ENCODE peak calls at places on chromosomes 4 and X, in seven cellular contexts. Q is lung, Y is tibial nerve, E is body of pancreas, A is tibial artery, P is H9, C is K562. I is an unnamed sample.
A peak's percentile ranks its signal among the peaks of the same experiment; 100 is the strongest.

GRCh38 chrX:49029876-49030275 is 13.3 kb downstream of the TFE3 start:
- DNase-seq in A (no peak), Q (no peak), P (peak; percentile 88), E (no peak), C (peak; percentile 60), Y (no peak), I (no peak)

GRCh38 chr4:153409924-153410501 is 56.1 kb upstream of the TMEM131L start:
- DNase-seq in Q (no peak), Y (no peak), P (no peak), C (peak; percentile 60), E (no peak), A (no peak), I (peak; percentile 4)

GRCh38 chrX:66498672-66499296 is 140.1 kb downstream of the EDA2R start:
- DNase-seq in Y (no peak), C (no peak), E (no peak), P (no peak), Q (no peak), A (no peak), I (no peak)

GRCh38 chr4:20456416-20456815 is 204.7 kb downstream of the SLIT2 start:
- DNase-seq in E (no peak), Y (no peak), Q (no peak), P (no peak), C (no peak), A (no peak), I (no peak)

GRCh38 chrX:31130457-31131215 is 58.8 kb upstream of the FTHL17 start:
- DNase-seq in A (no peak), Q (no peak), Y (no peak), C (no peak), E (no peak), P (no peak), I (peak; percentile 26)

GRCh38 chr4:173334891-173335754 is 965 bp upstream of the HMGB2 start:
- DNase-seq in E (peak; percentile 59), C (peak; percentile 93), Y (peak; percentile 26), Q (peak; percentile 54), P (peak; percentile 89), A (peak; percentile 85), I (peak; percentile 85)

GRCh38 chrX:22389544-22390243 is 117.0 kb downstream of the CBLL2 start:
- DNase-seq in A (no peak), C (no peak), Y (no peak), E (no peak), P (no peak), Q (no peak), I (no peak)

GRCh38 chr4:76420901-76421581 is at the start of gene CCDC158:
- DNase-seq in E (peak; percentile 36), P (no peak), A (peak; percentile 68), Y (no peak), C (no peak), Q (no peak), I (peak; percentile 49)

GRCh38 chr4:54001558-54002365 is 62.6 kb downstream of the CHIC2 start:
- DNase-seq in Y (no peak), A (no peak), E (no peak), C (no peak), Q (no peak), P (peak; percentile 46), I (no peak)

GRCh38 chr4:86895692-86896488 is 3.7 kb upstream of the C4orf36 start:
- DNase-seq in Y (no peak), A (no peak), P (no peak), Q (no peak), E (no peak), C (peak; percentile 47), I (peak; percentile 79)

DNA sequence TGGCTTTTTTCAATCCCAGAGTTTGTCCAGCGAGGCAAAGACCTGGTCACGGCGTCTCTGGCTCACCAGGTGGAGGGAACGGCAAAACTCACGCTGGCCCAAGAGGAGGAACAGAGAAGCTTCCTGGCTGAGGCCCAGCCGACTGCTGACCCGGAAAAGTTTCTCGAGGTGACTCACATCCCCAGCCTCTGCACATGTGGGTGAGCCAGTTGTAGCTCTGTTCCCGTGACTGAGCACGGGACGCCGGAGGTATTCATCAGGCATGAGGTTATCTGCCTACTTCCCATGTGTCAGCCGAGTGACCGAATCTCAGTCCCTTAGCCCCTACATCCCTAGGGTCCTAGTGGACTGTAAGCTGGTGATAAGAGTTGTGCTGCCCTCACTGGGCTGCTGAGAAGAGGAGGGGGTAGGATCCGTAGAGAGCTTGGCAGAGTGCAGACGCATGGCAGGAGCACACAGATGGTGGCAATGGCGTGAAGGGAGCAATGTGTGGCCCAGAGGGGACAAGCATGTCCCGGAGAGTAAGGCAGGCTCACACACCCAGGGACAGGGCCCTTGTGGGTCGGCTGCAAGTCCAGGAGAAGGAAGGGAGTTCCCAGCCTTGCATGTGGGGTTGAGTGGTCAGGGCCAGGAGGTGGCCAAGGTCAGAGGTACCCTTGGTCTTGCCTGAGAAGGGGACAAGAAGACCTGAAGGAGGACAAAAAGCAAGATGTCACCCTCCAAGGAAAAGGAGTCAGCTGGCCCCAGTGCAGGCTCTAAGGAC is 42.9 kb downstream of the EVC start:
- DNase-seq in Y (no peak), A (peak; percentile 65), P (no peak), Q (no peak), C (no peak), E (no peak), I (peak; percentile 91)
- H3K4me1 ChIP-seq in Y (no peaks in the 10 kb centered on the region), A (no peaks in the 10 kb centered on the region), P (peaks cover 10% of the 10 kb centered on the region), Q (no peaks in the 10 kb centered on the region), C (peaks cover 10% of the 10 kb centered on the region), E (peaks cover 4% of the 10 kb centered on the region), I (no peaks in the 10 kb centered on the region)

GRCh38 chr4:189845145-189845846 is 95.4 kb upstream of the FRG1 start:
- DNase-seq in Q (no peak), P (no peak), Y (no peak), E (no peak), A (no peak), C (no peak), I (no peak)
- H3K9me3 ChIP-seq in Q (no peaks in the 10 kb centered on the region), P (peaks cover 26% of the 10 kb centered on the region), Y (no peaks in the 10 kb centered on the region), E (no peaks in the 10 kb centered on the region), A (no peaks in the 10 kb centered on the region), C (no peaks in the 10 kb centered on the region), I (no peaks in the 10 kb centered on the region)

GRCh38 chr4:127239902-127240575 is 392.7 kb upstream of the INTU start:
- DNase-seq in C (no peak), Q (no peak), P (no peak), E (no peak), Y (no peak), A (no peak), I (no peak)
- TF ChIP-seq CTCF in C (no peak), Q (no peak), P (no peak), E (no peak), Y (no peak), A (no peak), I (no peak)

GRCh38 chr4:102627831-102628523 is 126.8 kb downstream of the NFKB1 start:
- DNase-seq in C (no peak), P (no peak), Q (no peak), Y (no peak), E (no peak), A (no peak), I (peak; percentile 58)
- H3K4me1 ChIP-seq in C (no peaks in the 10 kb centered on the region), P (no peaks in the 10 kb centered on the region), Q (no peaks in the 10 kb centered on the region), Y (peaks cover 5% of the 10 kb centered on the region), E (no peaks in the 10 kb centered on the region), A (no peaks in the 10 kb centered on the region), I (peaks cover 4% of the 10 kb centered on the region)

GRCh38 chrX:64698317-64698716 is 277.9 kb downstream of the ZC4H2 start:
- DNase-seq in Q (no peak), Y (no peak), P (no peak), E (no peak), A (no peak), C (no peak), I (no peak)
- H3K9me3 ChIP-seq in Q (no peaks in the 10 kb centered on the region), Y (no peaks in the 10 kb centered on the region), P (peaks cover 28% of the 10 kb centered on the region), E (no peaks in the 10 kb centered on the region), A (no peaks in the 10 kb centered on the region), C (no peaks in the 10 kb centered on the region), I (no peaks in the 10 kb centered on the region)

DNA sequence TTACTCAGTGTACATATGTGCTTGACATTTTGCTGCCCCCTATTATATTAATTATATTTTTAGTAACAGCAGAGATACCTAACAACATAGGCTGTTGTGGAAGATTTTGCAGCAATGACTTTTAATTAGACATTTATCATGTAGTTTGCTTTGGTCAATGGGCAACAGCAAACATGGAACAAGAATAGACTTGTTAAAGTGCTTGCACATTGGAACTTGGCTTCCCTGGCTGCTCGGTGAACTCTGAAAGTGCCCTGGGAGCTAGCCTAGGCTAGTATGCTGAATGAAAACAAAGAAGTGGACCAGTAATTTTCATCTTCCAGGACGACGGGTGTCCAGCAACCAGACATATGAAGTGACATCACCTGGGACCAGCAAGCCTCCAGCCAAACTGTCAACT is 1157.1 kb downstream of the ARAP2 start:
- DNase-seq in Q (no peak), P (no peak), C (no peak), Y (no peak), E (no peak), A (no peak), I (no peak)
- TF ChIP-seq CTCF in Q (no peak), P (no peak), C (no peak), Y (no peak), E (no peak), A (no peak), I (no peak)

I was measured in cardiac muscle cell.